ENCODE peak calls at places on chromosome 19, in ten cellular contexts. B is ovary, H is pancreas, S is lower leg skin, I is BJ, W is psoas muscle, Y is fibroblast of lung, D is glutamatergic neuron, K is foreskin fibroblast, R is tibial nerve. G is an unnamed sample.

GRCh38 chr19:50482271-50482855 is 5.7 kb upstream of the GARIN5A start:
- DNase-seq in B (no peak), H (no peak), S (no peak), I (no peak), W (peak), Y (no peak), D (peak), K (no peak), R (no peak), G (no peak)

GRCh38 chr19:38385804-38386257 is 2.0 kb downstream of the GGN start:
- DNase-seq in B (no peak), H (peak), S (no peak), I (no peak), W (peak), Y (no peak), D (peak), K (no peak), R (no peak), G (peak)

GRCh38 chr19:52007436-52007804 is 591 bp downstream of the ZNF615 start:
- DNase-seq in B (no peak), H (no peak), S (no peak), I (no peak), W (no peak), Y (peak), D (peak), K (no peak), R (no peak), G (peak)

GRCh38 chr19:49672131-49672919 is 4.7 kb upstream of the PRMT1 start:
- DNase-seq in B (peak), H (peak), S (no peak), I (no peak), W (peak), Y (peak), D (peak), K (peak), R (peak), G (peak)

GRCh38 chr19:10850631-10851030 is 2.4 kb downstream of the C19orf38 start:
- DNase-seq in B (no peak), H (no peak), S (no peak), I (no peak), W (no peak), Y (no peak), D (no peak), K (no peak), R (no peak), G (no peak)

GRCh38 chr19:38989066-38989605 is 13.6 kb upstream of the FBXO17 start:
- DNase-seq in B (no peak), H (peak), S (no peak), I (no peak), W (no peak), Y (peak), D (peak), K (peak), R (no peak), G (no peak)

GRCh38 chr19:40576181-40576584 is 490 bp upstream of the SHKBP1 start:
- DNase-seq in B (no peak), H (peak), S (no peak), I (no peak), W (peak), Y (no peak), D (peak), K (no peak), R (no peak), G (peak)

GRCh38 chr19:55206664-55207500 is 2.4 kb downstream of the PTPRH start:
- DNase-seq in B (peak), H (peak), S (peak), I (peak), W (peak), Y (peak), D (peak), K (peak), R (peak), G (peak)

GRCh38 chr19:5697022-5697889 is 7.2 kb downstream of the RPL36 start:
- DNase-seq in B (peak), H (peak), S (no peak), I (no peak), W (no peak), Y (no peak), D (peak), K (no peak), R (no peak), G (no peak)

GRCh38 chr19:8361921-8362793 is 1.8 kb upstream of the ANGPTL4 start:
- DNase-seq in B (peak), H (peak), S (peak), I (peak), W (peak), Y (peak), D (no peak), K (peak), R (peak), G (peak)

GRCh38 chr19:3849787-3850186 is 19.1 kb downstream of the ZFR2 start:
- DNase-seq in B (no peak), H (no peak), S (no peak), I (no peak), W (no peak), Y (no peak), D (no peak), K (no peak), R (no peak), G (no peak)

GRCh38 chr19:3411636-3412035 is 45.3 kb downstream of the NFIC start:
- DNase-seq in B (no peak), H (no peak), S (no peak), I (no peak), W (peak), Y (no peak), D (no peak), K (no peak), R (no peak), G (no peak)

GRCh38 chr19:56321981-56322558 is 7.4 kb upstream of the ZSCAN5A start:
- DNase-seq in B (no peak), H (no peak), S (no peak), I (no peak), W (no peak), Y (no peak), D (no peak), K (no peak), R (no peak), G (no peak)

GRCh38 chr19:17088552-17088951 is 13.0 kb downstream of the MYO9B start:
- DNase-seq in B (no peak), H (no peak), S (no peak), I (no peak), W (no peak), Y (no peak), D (no peak), K (no peak), R (no peak), G (no peak)

GRCh38 chr19:11445141-11445540 is 9.7 kb downstream of the PRKCSH start:
- DNase-seq in B (no peak), H (peak), S (no peak), I (no peak), W (no peak), Y (no peak), D (no peak), K (no peak), R (no peak), G (no peak)

GRCh38 chr19:12681074-12681987 is at the start of gene DHPS:
- DNase-seq in B (peak), H (peak), S (peak), I (peak), W (peak), Y (peak), D (peak), K (peak), R (peak), G (peak)

GRCh38 chr19:21092107-21092506 is 10.1 kb downstream of the ZNF714 start:
- DNase-seq in B (no peak), H (no peak), S (no peak), I (peak), W (no peak), Y (peak), D (no peak), K (peak), R (no peak), G (no peak)

GRCh38 chr19:50496189-50497029 is 14.6 kb downstream of the JOSD2 start:
- DNase-seq in B (no peak), H (peak), S (no peak), I (no peak), W (peak), Y (no peak), D (peak), K (no peak), R (no peak), G (no peak)

GRCh38 chr19:57888107-57888493 is 737 bp downstream of the ZNF814 start:
- DNase-seq in B (no peak), H (no peak), S (no peak), I (no peak), W (no peak), Y (no peak), D (no peak), K (peak), R (no peak), G (no peak)

GRCh38 chr19:5083547-5083965 is 114.6 kb downstream of the KDM4B start:
- DNase-seq in B (peak), H (peak), S (peak), I (no peak), W (peak), Y (no peak), D (no peak), K (no peak), R (no peak), G (no peak)

GRCh38 chr19:29761575-29762225 is 46.6 kb upstream of the C19orf12 start:
- DNase-seq in B (no peak), H (no peak), S (no peak), I (no peak), W (no peak), Y (no peak), D (no peak), K (no peak), R (no peak), G (no peak)

GRCh38 chr19:51627491-51628138 is 2.6 kb downstream of the SIGLEC5 start:
- DNase-seq in B (no peak), H (peak), S (no peak), I (no peak), W (no peak), Y (no peak), D (no peak), K (no peak), R (no peak), G (no peak)

GRCh38 chr19:4575267-4575793 is 15.8 kb upstream of the SEMA6B start:
- DNase-seq in B (peak), H (no peak), S (no peak), I (peak), W (peak), Y (peak), D (peak), K (peak), R (no peak), G (peak)

GRCh38 chr19:2055871-2056809 is 5.1 kb upstream of the MKNK2 start:
- DNase-seq in B (peak), H (peak), S (peak), I (no peak), W (peak), Y (peak), D (no peak), K (peak), R (no peak), G (peak)

GRCh38 chr19:45764487-45764886 is 4.6 kb downstream of the SIX5 start:
- DNase-seq in B (no peak), H (peak), S (no peak), I (no peak), W (no peak), Y (no peak), D (no peak), K (no peak), R (no peak), G (no peak)

GRCh38 chr19:15812059-15812722 is 3.3 kb downstream of the OR10H1 start:
- DNase-seq in B (no peak), H (no peak), S (no peak), I (no peak), W (no peak), Y (no peak), D (no peak), K (no peak), R (no peak), G (peak)

GRCh38 chr19:4186087-4186993 is 3.9 kb downstream of the ANKRD24 start:
- DNase-seq in B (no peak), H (peak), S (peak), I (peak), W (peak), Y (peak), D (peak), K (peak), R (peak), G (peak)

GRCh38 chr19:47143322-47144073 is 12.9 kb downstream of the SAE1 start:
- DNase-seq in B (no peak), H (no peak), S (no peak), I (no peak), W (no peak), Y (no peak), D (no peak), K (no peak), R (no peak), G (no peak)
- TF ChIP-seq CTCF in B (no peak), H (no peak), S (no peak), I (no peak), W (no peak), Y (no peak), D (no peak), K (no peak), R (no peak), G (no peak)

GRCh38 chr19:655691-656090 is 7.3 kb downstream of the RNF126 start:
- DNase-seq in B (no peak), H (peak), S (no peak), I (no peak), W (no peak), Y (no peak), D (no peak), K (no peak), R (no peak), G (no peak)

GRCh38 chr19:658916-659839 is 3.8 kb downstream of the RNF126 start:
- DNase-seq in B (no peak), H (peak), S (peak), I (no peak), W (peak), Y (peak), D (no peak), K (peak), R (no peak), G (peak)

GRCh38 chr19:658059-658839 is 4.8 kb downstream of the RNF126 start:
- DNase-seq in B (no peak), H (peak), S (no peak), I (no peak), W (no peak), Y (no peak), D (no peak), K (no peak), R (no peak), G (no peak)

GRCh38 chr19:656751-657559 is 6.1 kb downstream of the RNF126 start:
- DNase-seq in B (no peak), H (peak), S (no peak), I (no peak), W (no peak), Y (no peak), D (no peak), K (no peak), R (no peak), G (no peak)

DNA sequence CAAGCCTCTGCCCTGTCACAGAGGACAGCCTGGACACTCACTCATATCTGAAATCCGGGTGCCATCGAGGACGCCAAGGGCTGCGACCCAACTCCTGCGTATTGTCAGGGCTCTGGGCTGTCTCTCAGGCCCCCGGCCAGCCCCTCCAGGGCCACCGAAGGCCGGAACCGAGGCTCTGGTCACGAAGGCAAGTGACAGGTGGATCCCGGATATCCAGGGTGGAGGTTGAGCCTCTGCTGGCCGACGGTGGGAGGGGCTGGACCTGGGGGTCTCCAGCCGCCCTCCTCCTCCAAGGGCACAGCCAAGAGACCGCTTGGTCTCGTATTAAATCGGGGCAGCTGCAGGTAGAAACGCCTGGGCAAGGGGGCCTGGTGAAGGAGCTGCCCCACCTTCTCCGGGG is 5.4 kb downstream of the RNF126 start:
- DNase-seq in B (no peak), H (peak), S (no peak), I (no peak), W (no peak), Y (no peak), D (no peak), K (no peak), R (no peak), G (no peak)
- TF ChIP-seq CTCF in B (no peak), H (no peak), S (no peak), I (no peak), W (no peak), Y (no peak), D (no peak), K (no peak), R (no peak), G (no peak)

DNA sequence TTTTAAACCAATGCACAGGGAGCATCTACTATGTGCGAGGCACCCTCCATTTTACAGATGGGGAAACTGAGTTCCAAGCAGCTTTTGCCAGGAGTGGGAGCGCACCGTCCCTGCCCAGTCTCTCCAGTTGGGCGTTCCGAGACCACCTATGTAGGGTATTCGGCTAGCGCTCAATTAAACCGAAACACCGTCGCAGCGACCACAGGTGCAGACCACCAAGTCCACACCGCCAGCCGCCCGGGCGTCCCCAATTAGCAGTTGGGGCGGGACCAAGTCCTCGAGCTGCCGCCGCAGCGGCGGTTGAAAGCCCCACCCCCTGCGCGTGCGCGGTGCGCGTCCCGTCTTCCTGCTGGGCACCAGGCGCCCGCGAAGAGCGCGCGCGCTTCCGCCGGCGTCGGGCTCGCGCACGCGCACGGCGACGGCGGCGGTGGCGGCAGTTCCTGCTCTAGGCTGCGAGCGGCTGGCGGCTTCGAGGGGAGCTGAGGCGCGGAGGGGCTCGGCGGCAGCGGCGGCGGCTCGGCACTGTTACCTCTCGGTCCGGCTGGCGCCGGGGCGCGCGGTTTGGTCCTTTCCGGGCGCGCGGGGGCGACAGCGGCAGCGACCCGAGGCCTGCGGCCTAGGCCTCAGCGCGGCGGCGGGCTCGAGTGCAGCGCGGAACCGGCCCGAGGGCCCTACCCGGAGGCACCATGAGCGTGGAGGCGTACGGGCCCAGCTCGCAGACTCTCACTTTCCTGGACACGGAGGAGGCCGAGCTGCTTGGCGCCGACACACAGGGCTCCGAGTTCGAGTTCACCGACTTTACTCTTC is at the start of gene UPF1:
- DNase-seq in B (peak), H (peak), S (peak), I (peak), W (peak), Y (peak), D (peak), K (peak), R (peak), G (peak)
- TF ChIP-seq CTCF in B (peak), H (no peak), S (no peak), I (no peak), W (no peak), Y (no peak), D (no peak), K (no peak), R (no peak), G (no peak)

GRCh38 chr19:53541971-53542370 is 4.0 kb downstream of the ZNF331 start:
- DNase-seq in B (no peak), H (no peak), S (no peak), I (no peak), W (no peak), Y (no peak), D (no peak), K (no peak), R (no peak), G (no peak)

GRCh38 chr19:53540091-53540490 is 2.1 kb downstream of the ZNF331 start:
- DNase-seq in B (no peak), H (no peak), S (no peak), I (no peak), W (no peak), Y (no peak), D (no peak), K (no peak), R (no peak), G (no peak)

GRCh38 chr19:53546766-53547541 is 9.0 kb downstream of the ZNF331 start:
- DNase-seq in B (no peak), H (no peak), S (no peak), I (no peak), W (no peak), Y (no peak), D (no peak), K (peak), R (no peak), G (no peak)

GRCh38 chr19:53549354-53549753 is 11.4 kb downstream of the ZNF331 start:
- DNase-seq in B (no peak), H (no peak), S (peak), I (peak), W (no peak), Y (peak), D (no peak), K (peak), R (no peak), G (no peak)

DNA sequence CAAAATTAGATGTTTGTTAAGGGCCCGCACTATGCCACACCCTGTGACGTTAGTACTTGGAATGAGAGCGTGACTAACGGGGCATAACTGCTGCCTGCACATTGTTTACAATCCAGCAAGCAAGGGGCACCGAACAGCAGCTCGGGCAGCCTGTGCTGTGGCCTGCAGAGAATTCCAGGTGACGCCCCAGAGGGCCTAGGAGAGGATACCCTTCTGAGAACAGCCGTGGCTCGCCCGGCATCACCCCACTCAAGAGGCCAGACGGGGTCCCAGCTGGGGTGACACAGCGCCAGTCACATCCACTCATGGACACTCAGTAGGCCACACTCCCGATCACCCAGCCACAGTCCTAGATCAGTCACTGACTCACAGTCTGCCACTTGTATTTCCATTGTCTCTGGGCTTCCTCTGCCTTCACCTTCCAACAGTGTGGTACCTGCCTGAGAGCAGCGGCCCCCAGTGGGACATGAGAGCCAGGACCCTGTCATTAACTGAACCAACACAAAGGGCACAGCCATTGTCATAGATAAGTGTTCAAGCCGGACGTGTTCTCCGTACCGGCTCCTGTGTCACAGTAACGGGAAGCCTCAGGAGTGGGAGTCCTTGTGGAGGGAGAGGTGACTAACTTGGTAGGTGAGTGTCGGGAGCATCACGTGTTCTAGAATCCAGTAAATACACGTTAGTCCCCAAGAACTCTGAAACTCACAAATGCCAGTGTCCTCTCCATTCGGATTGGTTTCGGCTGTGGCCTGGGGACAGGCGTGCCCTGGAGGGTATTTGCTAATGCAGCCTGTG is 7.5 kb downstream of the ZNF331 start:
- DNase-seq in B (no peak), H (no peak), S (no peak), I (peak), W (no peak), Y (peak), D (no peak), K (peak), R (no peak), G (no peak)
- TF ChIP-seq CTCF in B (no peak), H (no peak), S (no peak), I (no peak), W (no peak), Y (no peak), D (no peak), K (no peak), R (no peak), G (no peak)

GRCh38 chr19:41741244-41741554 is 14.1 kb upstream of the CEACAM6 start:
- DNase-seq in B (no peak), H (no peak), S (no peak), I (no peak), W (no peak), Y (no peak), D (no peak), K (no peak), R (no peak), G (no peak)
- TF ChIP-seq CTCF in B (no peak), H (no peak), S (no peak), I (no peak), W (no peak), Y (no peak), D (no peak), K (no peak), R (no peak), G (no peak)

DNA sequence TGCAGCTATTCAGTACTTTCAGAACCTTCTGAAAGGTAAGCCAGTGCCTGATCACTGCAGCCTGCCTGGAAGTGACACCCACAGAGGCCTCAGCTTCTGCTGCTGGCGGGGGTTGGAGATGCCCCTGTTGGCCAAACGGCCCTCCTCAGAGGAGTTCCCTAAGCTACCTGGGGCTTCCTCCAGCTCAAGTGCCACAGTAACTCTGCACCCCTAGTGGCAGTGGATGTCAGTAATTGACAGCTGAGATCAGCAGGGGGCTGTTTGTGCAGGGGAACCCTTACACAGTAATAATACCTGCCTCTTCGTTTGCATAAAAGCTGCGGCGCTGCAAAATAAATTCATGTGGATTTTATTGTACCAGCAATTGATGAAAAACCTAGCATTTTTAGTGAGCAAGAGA is 28.9 kb downstream of the TDRD12 start:
- DNase-seq in B (no peak), H (no peak), S (no peak), I (no peak), W (no peak), Y (no peak), D (no peak), K (no peak), R (no peak), G (peak)
- TF ChIP-seq CTCF in B (no peak), H (no peak), S (no peak), I (no peak), W (no peak), Y (no peak), D (no peak), K (no peak), R (no peak), G (no peak)